ENCODE peak calls at places on chromosome 12, in ten cellular contexts. W is OCI-LY7, I is activated gamma-delta T cell treated with Interleukin-2 at 50 U/mL for 16 hours, H is NT2/D1, R is uterus, O is NCI-H1092 treated with DMSO at 0.1 percent for 48 hours, T is upper lobe of right lung, Q is NCI-H524, M is NAMALWA, L is HT1080. D is an unnamed sample.

GRCh38 chr12:71439362-71439612 is 311 bp upstream of the LGR5 start:
- DNase-seq in W (no peak), I (no peak), H (no peak), R (no peak), O (no peak), T (no peak), Q (no peak), M (no peak), L (no peak), D (no peak)

GRCh38 chr12:91249059-91250055 is 66.7 kb upstream of the DCN start:
- DNase-seq in W (no peak), I (no peak), H (no peak), R (peak), O (no peak), T (no peak), Q (no peak), M (no peak), L (no peak), D (no peak)

GRCh38 chr12:110794623-110795280 is 52.0 kb upstream of the CCDC63 start:
- DNase-seq in W (no peak), I (no peak), H (no peak), R (peak), O (no peak), T (no peak), Q (no peak), M (no peak), L (no peak), D (peak)

GRCh38 chr12:3698218-3698974 is 54.5 kb downstream of the CRACR2A start:
- DNase-seq in W (no peak), I (no peak), H (no peak), R (no peak), O (peak), T (no peak), Q (no peak), M (no peak), L (peak), D (peak)

GRCh38 chr12:6193853-6194815 is 6.1 kb upstream of the CD9 start:
- DNase-seq in W (peak), I (no peak), H (peak), R (no peak), O (no peak), T (no peak), Q (no peak), M (peak), L (no peak), D (no peak)

GRCh38 chr12:104250366-104251125 is 35.0 kb downstream of the TXNRD1 start:
- DNase-seq in W (no peak), I (no peak), H (no peak), R (no peak), O (no peak), T (no peak), Q (no peak), M (no peak), L (no peak), D (no peak)

GRCh38 chr12:98618952-98619351 is 25.5 kb downstream of the SLC25A3 start:
- DNase-seq in W (no peak), I (no peak), H (no peak), R (no peak), O (no peak), T (no peak), Q (no peak), M (no peak), L (no peak), D (peak)

GRCh38 chr12:12533238-12533829 is 29.3 kb downstream of the DUSP16 start:
- DNase-seq in W (no peak), I (no peak), H (no peak), R (no peak), O (peak), T (peak), Q (no peak), M (no peak), L (no peak), D (no peak)